ENCODE peak calls at places on chromosome 21, in nine cellular contexts. K, H, U, W, E, L, G, X and S are unnamed samples.

GRCh38 chr21:33825898-33826297 is 89.7 kb downstream of the ATP5PO start:
- DNase-seq in K (no peak), H (peak), U (no peak), W (no peak), E (no peak), L (no peak), G (no peak), X (no peak), S (peak)

GRCh38 chr21:42991992-42992740 is 17.8 kb downstream of the PKNOX1 start:
- DNase-seq in K (peak), H (peak), U (no peak), W (peak), E (no peak), L (no peak), G (peak), X (peak), S (peak)

GRCh38 chr21:40146201-40146890 is 279.1 kb downstream of the PCP4 start:
- DNase-seq in K (no peak), H (no peak), U (no peak), W (no peak), E (no peak), L (no peak), G (peak), X (no peak), S (no peak)

GRCh38 chr21:19781881-19782652 is 1216.1 kb upstream of the NCAM2 start:
- DNase-seq in K (no peak), H (no peak), U (no peak), W (no peak), E (no peak), L (no peak), G (no peak), X (peak), S (no peak)

GRCh38 chr21:29154270-29154669 is 23.8 kb downstream of the MAP3K7CL start:
- DNase-seq in K (no peak), H (no peak), U (no peak), W (no peak), E (no peak), L (no peak), G (no peak), X (no peak), S (no peak)

GRCh38 chr21:41580758-41581554 is 73.0 kb upstream of the TMPRSS2 start:
- DNase-seq in K (no peak), H (no peak), U (no peak), W (peak), E (no peak), L (no peak), G (peak), X (no peak), S (no peak)

GRCh38 chr21:41638201-41638790 is 128.6 kb downstream of the RIPK4 start:
- DNase-seq in K (no peak), H (no peak), U (no peak), W (no peak), E (no peak), L (no peak), G (no peak), X (no peak), S (no peak)

GRCh38 chr21:31604591-31605190 is 54.8 kb upstream of the SOD1 start:
- DNase-seq in K (peak), H (peak), U (peak), W (peak), E (peak), L (peak), G (peak), X (peak), S (peak)

GRCh38 chr21:45228171-45228641 is 59.5 kb downstream of the POFUT2 start:
- DNase-seq in K (no peak), H (peak), U (peak), W (no peak), E (peak), L (peak), G (peak), X (no peak), S (peak)

GRCh38 chr21:27581168-27581567 is 614.3 kb upstream of the ADAMTS5 start:
- DNase-seq in K (no peak), H (no peak), U (no peak), W (no peak), E (no peak), L (no peak), G (peak), X (no peak), S (no peak)

GRCh38 chr21:42525676-42526378 is 12.2 kb downstream of the SLC37A1 start:
- DNase-seq in K (no peak), H (no peak), U (no peak), W (no peak), E (no peak), L (no peak), G (no peak), X (no peak), S (no peak)

GRCh38 chr21:19998450-19998849 is 999.8 kb upstream of the NCAM2 start:
- DNase-seq in K (no peak), H (no peak), U (no peak), W (no peak), E (no peak), L (no peak), G (no peak), X (no peak), S (no peak)